ENCODE peak calls at places on chromosomes 11 and 22, in four cellular contexts. One of them, this sample, is unnamed.

GRCh38 chr11:19419813-19420212 is 179.1 kb upstream of the E2F8 start:
- DNase-seq in AG04450: no peak
- DNase-seq in ovary: no peak
- DNase-seq in body of pancreas: no peak
- DNase-seq in this sample: no peak

GRCh38 chr11:72544589-72544988 is 110.3 kb upstream of the CLPB start:
- DNase-seq in AG04450: no peak
- DNase-seq in body of pancreas: no peak
- DNase-seq in ovary: no peak
- DNase-seq in this sample: no peak

GRCh38 chr22:45896153-45896951 is 80.6 kb downstream of the WNT7B start:
- DNase-seq in ovary: no peak
- DNase-seq in AG04450: no peak
- DNase-seq in body of pancreas: no peak
- DNase-seq in this sample: no peak

GRCh38 chr11:128928400-128928799 is 14.3 kb downstream of the TP53AIP1 start:
- DNase-seq in body of pancreas: no peak
- DNase-seq in AG04450: no peak
- DNase-seq in ovary: no peak
- DNase-seq in this sample: no peak

GRCh38 chr11:59009661-59010060 is 70.4 kb downstream of the GLYATL1 start:
- DNase-seq in AG04450: no peak
- DNase-seq in ovary: no peak
- DNase-seq in body of pancreas: no peak
- DNase-seq in this sample: no peak

GRCh38 chr11:125270711-125271110 is 106.2 kb downstream of the PKNOX2 start:
- DNase-seq in AG04450: peak; percentile 21
- DNase-seq in body of pancreas: no peak
- DNase-seq in ovary: no peak
- DNase-seq in this sample: no peak

GRCh38 chr11:68349461-68350249 is 37.3 kb downstream of the LRP5 start:
- DNase-seq in body of pancreas: no peak
- DNase-seq in ovary: no peak
- DNase-seq in AG04450: no peak
- DNase-seq in this sample: no peak

GRCh38 chr22:18947905-18948304 is 11.8 kb upstream of the PRODH start:
- DNase-seq in AG04450: no peak
- DNase-seq in ovary: no peak
- DNase-seq in body of pancreas: peak; percentile 5
- DNase-seq in this sample: no peak

GRCh38 chr11:102421262-102421661 is 31.3 kb downstream of the TMEM123 start:
- DNase-seq in body of pancreas: no peak
- DNase-seq in ovary: no peak
- DNase-seq in AG04450: no peak
- DNase-seq in this sample: no peak

GRCh38 chr11:8928981-8929615 is 3.6 kb downstream of the C11orf16 start:
- DNase-seq in body of pancreas: no peak
- DNase-seq in ovary: no peak
- DNase-seq in AG04450: no peak
- DNase-seq in this sample: no peak

GRCh38 chr11:133934599-133935550 is 21.9 kb downstream of the IGSF9B start:
- DNase-seq in ovary: no peak
- DNase-seq in AG04450: no peak
- DNase-seq in body of pancreas: no peak
- DNase-seq in this sample: no peak

GRCh38 chr11:66835762-66836405 is 7.4 kb upstream of the RCE1 start:
- DNase-seq in AG04450: no peak
- DNase-seq in body of pancreas: no peak
- DNase-seq in ovary: no peak
- DNase-seq in this sample: no peak

GRCh38 chr22:30214703-30215405 is 31.7 kb downstream of the LIF start:
- DNase-seq in body of pancreas: no peak
- DNase-seq in AG04450: no peak
- DNase-seq in ovary: no peak
- DNase-seq in this sample: no peak

GRCh38 chr11:31141804-31142203 is 227.7 kb downstream of the DCDC1 start:
- DNase-seq in ovary: no peak
- DNase-seq in AG04450: no peak
- DNase-seq in body of pancreas: no peak
- DNase-seq in this sample: no peak

GRCh38 chr22:27252282-27253049 is 549.1 kb downstream of the MN1 start:
- DNase-seq in body of pancreas: no peak
- DNase-seq in ovary: no peak
- DNase-seq in AG04450: peak; percentile 23
- DNase-seq in this sample: no peak

GRCh38 chr11:100682247-100682969 is 4.7 kb upstream of the ARHGAP42 start:
- DNase-seq in ovary: no peak
- DNase-seq in AG04450: no peak
- DNase-seq in body of pancreas: no peak
- DNase-seq in this sample: no peak

GRCh38 chr11:123159146-123159857 is 35.7 kb downstream of the CLMP start:
- DNase-seq in ovary: no peak
- DNase-seq in body of pancreas: no peak
- DNase-seq in AG04450: no peak
- DNase-seq in this sample: no peak

GRCh38 chr22:36741204-36741793 is 34.6 kb downstream of the IFT27 start:
- DNase-seq in AG04450: no peak
- DNase-seq in ovary: no peak
- DNase-seq in body of pancreas: no peak
- DNase-seq in this sample: no peak

GRCh38 chr11:78767409-78767932 is 192.8 kb upstream of the NARS2 start:
- DNase-seq in ovary: no peak
- DNase-seq in body of pancreas: no peak
- DNase-seq in AG04450: no peak
- DNase-seq in this sample: no peak

GRCh38 chr11:17778352-17778751 is 43.8 kb downstream of the KCNC1 start:
- DNase-seq in AG04450: no peak
- DNase-seq in body of pancreas: no peak
- DNase-seq in ovary: no peak
- DNase-seq in this sample: no peak

GRCh38 chr11:63802637-63803414 is 10.4 kb upstream of the SPINDOC start:
- DNase-seq in body of pancreas: no peak
- DNase-seq in ovary: no peak
- DNase-seq in AG04450: no peak
- DNase-seq in this sample: no peak

GRCh38 chr11:24575392-24575791 is 78.5 kb downstream of the LUZP2 start:
- DNase-seq in ovary: no peak
- DNase-seq in body of pancreas: no peak
- DNase-seq in AG04450: no peak
- DNase-seq in this sample: no peak

GRCh38 chr11:121741316-121741715 is 288.5 kb upstream of the SORL1-AS1 start:
- DNase-seq in AG04450: no peak
- DNase-seq in ovary: no peak
- DNase-seq in body of pancreas: no peak
- DNase-seq in this sample: no peak

GRCh38 chr11:95520361-95520760 is 269.2 kb downstream of the FAM76B start:
- DNase-seq in ovary: no peak
- DNase-seq in body of pancreas: no peak
- DNase-seq in AG04450: no peak
- DNase-seq in this sample: no peak

GRCh38 chr11:24509114-24509513 is 12.3 kb downstream of the LUZP2 start:
- DNase-seq in AG04450: no peak
- DNase-seq in body of pancreas: no peak
- DNase-seq in ovary: no peak
- DNase-seq in this sample: no peak

GRCh38 chr11:120178441-120179070 is 32.3 kb upstream of the OAF start:
- DNase-seq in body of pancreas: no peak
- DNase-seq in ovary: no peak
- DNase-seq in AG04450: no peak
- DNase-seq in this sample: no peak

DNA sequence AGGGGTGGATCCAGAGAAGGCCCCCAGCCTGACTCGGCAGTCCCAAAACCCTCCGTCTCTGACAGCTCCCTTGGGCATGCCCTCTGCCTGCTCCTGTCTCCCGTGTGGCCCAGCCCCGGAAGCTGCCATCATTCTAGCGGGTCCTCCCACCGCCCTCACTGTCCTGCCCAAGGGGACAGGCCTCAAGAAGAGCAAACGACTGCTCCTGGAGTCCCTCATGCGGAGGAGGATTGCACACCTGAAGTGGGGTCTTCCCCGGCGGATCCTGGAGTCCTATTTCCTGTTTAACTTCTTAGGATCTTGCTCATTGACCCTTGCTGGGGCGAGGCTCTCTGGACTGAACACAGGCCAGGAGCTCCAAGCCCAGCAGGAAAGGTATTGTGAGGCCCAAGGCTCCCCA is 2.6 kb upstream of the MEI1 start:
- DNase-seq in ovary: no peak
- DNase-seq in AG04450: no peak
- DNase-seq in body of pancreas: no peak
- DNase-seq in this sample: no peak
- H3K27ac ChIP-seq in ovary: no peak overlapping the region
- H3K27ac ChIP-seq in AG04450: no peak overlapping the region
- H3K27ac ChIP-seq in body of pancreas: peak overlapping the region; percentile 44
- H3K27ac ChIP-seq in this sample: no peak overlapping the region

GRCh38 chr22:47465809-47466208 is 703.4 kb downstream of the TBC1D22A start:
- DNase-seq in AG04450: no peak
- DNase-seq in ovary: no peak
- DNase-seq in body of pancreas: no peak
- DNase-seq in this sample: no peak
- H3K9me3 ChIP-seq in AG04450: peaks cover 11% of the 10 kb centered on the region
- H3K9me3 ChIP-seq in ovary: no peaks in the 10 kb centered on the region
- H3K9me3 ChIP-seq in body of pancreas: peaks cover 12% of the 10 kb centered on the region
- H3K9me3 ChIP-seq in this sample: no peaks in the 10 kb centered on the region

GRCh38 chr11:1369371-1370005 is 20.2 kb upstream of the BRSK2 start:
- DNase-seq in body of pancreas: no peak
- DNase-seq in ovary: no peak
- DNase-seq in AG04450: no peak
- DNase-seq in this sample: no peak
- TF ChIP-seq CTCF in body of pancreas: no peak
- TF ChIP-seq CTCF in ovary: no peak
- TF ChIP-seq CTCF in AG04450: no peak
- TF ChIP-seq CTCF in this sample: no peak

GRCh38 chr11:104098555-104098954 is 62.1 kb downstream of the DDI1 start:
- DNase-seq in body of pancreas: no peak
- DNase-seq in AG04450: no peak
- DNase-seq in ovary: no peak
- DNase-seq in this sample: no peak

GRCh38 chr11:104094576-104094975 is 58.1 kb downstream of the DDI1 start:
- DNase-seq in body of pancreas: no peak
- DNase-seq in AG04450: no peak
- DNase-seq in ovary: no peak
- DNase-seq in this sample: no peak

GRCh38 chr11:104095791-104096190 is 59.4 kb downstream of the DDI1 start:
- DNase-seq in body of pancreas: no peak
- DNase-seq in ovary: no peak
- DNase-seq in AG04450: no peak
- DNase-seq in this sample: no peak

GRCh38 chr11:104096900-104097299 is 60.5 kb downstream of the DDI1 start:
- DNase-seq in ovary: no peak
- DNase-seq in body of pancreas: no peak
- DNase-seq in AG04450: no peak
- DNase-seq in this sample: no peak

DNA sequence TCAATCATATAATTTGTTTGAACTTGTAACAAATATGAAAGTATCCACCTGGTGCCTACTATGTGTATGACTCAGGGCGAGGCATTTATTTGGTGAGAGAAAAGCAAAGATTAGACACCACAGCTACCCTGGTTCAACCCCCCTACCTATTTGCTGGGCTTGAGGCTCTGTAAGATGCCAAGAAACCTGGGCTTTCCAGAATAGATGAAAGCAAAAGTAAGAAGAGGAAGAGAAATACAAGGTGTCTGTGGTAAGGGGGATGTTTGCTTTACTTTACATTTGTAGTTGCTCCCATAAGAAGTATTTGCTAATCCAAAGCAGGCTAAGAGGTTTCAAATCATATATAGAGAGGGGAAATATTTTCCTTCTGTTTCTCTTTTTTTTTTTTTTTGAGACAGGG is 61.7 kb downstream of the DDI1 start:
- DNase-seq in body of pancreas: no peak
- DNase-seq in ovary: no peak
- DNase-seq in AG04450: no peak
- DNase-seq in this sample: no peak
- H3K27ac ChIP-seq in body of pancreas: no peak overlapping the region
- H3K27ac ChIP-seq in ovary: no peak overlapping the region
- H3K27ac ChIP-seq in AG04450: no peak overlapping the region
- H3K27ac ChIP-seq in this sample: no peak overlapping the region